ENCODE peak calls at places on chromosomes 6 and 20, in seven cellular contexts. F is H1, D is GM12878, S is HepG2, Q is SK-N-SH, E is K562, B is HCT116. U is an unnamed sample.

GRCh38 chr20:46060301-46060881 is 29.4 kb downstream of the NCOA5 start:
- DNase-seq in F (peak), D (peak), S (no peak), Q (no peak), E (no peak), B (no peak), U (no peak)

GRCh38 chr20:53138454-53139291 is 166.5 kb downstream of the TSHZ2 start:
- DNase-seq in F (no peak), D (peak), S (no peak), Q (no peak), E (no peak), B (no peak), U (no peak)

GRCh38 chr20:36315545-36316351 is 9.6 kb downstream of the DLGAP4 start:
- DNase-seq in F (peak), D (no peak), S (no peak), Q (peak), E (no peak), B (no peak), U (no peak)

GRCh38 chr6:41692080-41692675 is 43.2 kb downstream of the TFEB start:
- DNase-seq in F (no peak), D (no peak), S (no peak), Q (no peak), E (no peak), B (no peak), U (no peak)

GRCh38 chr6:123448306-123448884 is 188.4 kb downstream of the TRDN start:
- DNase-seq in F (no peak), D (no peak), S (no peak), Q (no peak), E (no peak), B (no peak), U (no peak)

GRCh38 chr6:75114795-75115194 is 91.1 kb downstream of the COL12A1 start:
- DNase-seq in F (no peak), D (no peak), S (no peak), Q (no peak), E (no peak), B (no peak), U (no peak)

GRCh38 chr6:46017726-46018125 is 2.1 kb upstream of the CLIC5 start:
- DNase-seq in F (no peak), D (no peak), S (no peak), Q (no peak), E (no peak), B (no peak), U (no peak)

GRCh38 chr6:7424967-7425807 is 35.6 kb downstream of the RIOK1 start:
- DNase-seq in F (peak), D (no peak), S (peak), Q (peak), E (no peak), B (peak), U (peak)

GRCh38 chr6:12203001-12203400 is 87.2 kb upstream of the EDN1 start:
- DNase-seq in F (no peak), D (no peak), S (peak), Q (no peak), E (no peak), B (no peak), U (no peak)

GRCh38 chr6:11722805-11723631 is 55.6 kb downstream of the ADTRP start:
- DNase-seq in F (no peak), D (no peak), S (no peak), Q (no peak), E (no peak), B (no peak), U (no peak)

GRCh38 chr20:1882026-1882425 is 13.2 kb upstream of the SIRPA start:
- DNase-seq in F (no peak), D (no peak), S (no peak), Q (no peak), E (no peak), B (no peak), U (no peak)

GRCh38 chr20:15889924-15890256 is 683.4 kb downstream of the KIF16B start:
- DNase-seq in F (no peak), D (no peak), S (no peak), Q (no peak), E (no peak), B (no peak), U (no peak)
- TF ChIP-seq JUND in F (no peak), D (no peak), S (no peak), Q (no peak), E (no peak), B (no peak), U (no peak)

GRCh38 chr6:28525496-28526039 is at the start of gene GPX5:
- DNase-seq in F (no peak), D (no peak), S (no peak), Q (no peak), E (no peak), B (no peak), U (no peak)

DNA sequence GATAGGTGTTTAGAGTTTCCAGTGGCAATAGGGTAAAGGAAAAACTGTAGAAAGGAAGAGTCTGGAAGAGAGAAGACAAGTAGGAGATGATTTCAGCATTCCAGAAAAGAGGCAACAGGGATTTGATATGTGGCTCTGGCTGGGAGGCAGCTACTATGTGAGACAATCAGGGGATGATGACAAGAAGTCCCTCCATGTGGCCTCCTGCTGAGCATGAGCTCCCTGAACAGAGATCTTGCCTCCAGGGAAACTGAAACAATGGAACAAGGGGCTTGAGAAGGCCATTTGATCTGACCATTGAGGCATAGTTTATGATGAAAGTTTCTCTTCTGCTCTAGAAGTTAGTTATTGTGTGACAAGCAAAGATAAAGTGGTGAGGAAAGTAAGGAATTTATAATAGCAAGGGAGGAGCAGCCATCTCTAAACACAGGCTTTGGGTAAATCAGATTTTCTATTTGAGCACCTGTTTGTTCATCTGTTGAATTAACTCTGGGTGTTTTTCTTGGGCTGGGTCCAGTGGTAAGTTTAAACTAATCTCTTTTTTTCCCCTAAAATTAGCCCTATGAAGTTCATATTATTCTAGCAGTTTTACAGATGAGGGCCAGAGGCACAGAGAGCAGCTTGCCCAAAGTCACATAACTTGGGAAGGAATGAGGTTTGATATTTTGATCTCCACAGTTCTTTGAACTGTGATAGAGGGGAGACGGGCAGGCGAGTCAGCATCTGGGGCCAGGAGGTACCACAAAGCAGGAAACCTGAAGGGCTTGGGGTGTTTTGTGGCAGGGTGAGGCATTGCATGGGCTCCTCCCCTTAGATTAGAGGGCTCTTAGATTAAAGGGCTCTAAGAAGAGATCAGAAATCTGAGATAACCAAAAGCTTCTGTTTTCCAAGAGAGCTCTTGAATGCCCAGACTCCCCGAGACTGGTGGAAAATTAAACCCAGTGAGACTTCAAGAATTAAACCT is 2.8 kb upstream of the GPX5 start:
- DNase-seq in F (no peak), D (no peak), S (no peak), Q (no peak), E (peak), B (no peak), U (no peak)
- TF ChIP-seq JUND in F (no peak), D (no peak), S (no peak), Q (no peak), E (no peak), B (no peak), U (no peak)

DNA sequence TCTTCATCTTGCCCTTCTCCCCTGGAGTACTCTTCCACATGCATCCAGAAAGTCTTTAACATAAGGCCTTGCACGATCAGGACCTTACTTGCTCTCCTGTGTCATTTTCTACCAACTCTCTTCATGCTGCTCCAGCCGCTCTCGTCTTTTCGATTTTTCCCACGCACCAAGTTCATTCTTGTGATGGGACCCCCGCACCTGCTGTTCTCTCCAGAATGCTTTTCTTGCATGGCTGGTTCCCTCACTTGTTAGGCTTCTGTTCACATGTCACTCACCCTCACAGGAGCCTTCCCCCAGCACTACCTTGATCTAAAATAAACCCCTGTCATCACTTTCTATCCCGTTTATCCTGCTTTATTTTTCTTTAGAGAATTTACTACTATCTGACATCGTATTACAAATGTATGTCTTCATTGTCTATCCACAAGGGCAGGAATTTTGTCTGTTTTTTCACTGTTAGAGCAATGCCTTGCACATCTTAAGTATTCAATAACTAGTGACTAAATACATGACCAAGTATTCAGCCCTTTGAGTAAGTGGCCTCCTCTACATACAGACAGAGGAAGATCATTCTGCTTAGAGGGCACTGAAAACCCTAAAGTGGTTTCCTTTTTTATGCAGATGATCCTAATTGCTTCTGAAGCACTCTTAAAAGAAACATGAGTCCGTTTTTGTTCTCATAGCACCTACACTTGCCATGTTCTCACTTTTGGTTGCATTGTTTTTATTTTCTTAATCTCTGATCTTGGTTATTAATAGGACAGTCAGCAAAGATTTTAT is 166.9 kb downstream of the SLC16A10 start:
- DNase-seq in F (no peak), D (no peak), S (no peak), Q (no peak), E (no peak), B (no peak), U (no peak)
- TF ChIP-seq JUND in F (peak), D (no peak), S (no peak), Q (no peak), E (no peak), B (no peak), U (no peak)

GRCh38 chr6:56802570-56802969 is 152.3 kb upstream of the BEND6 start:
- DNase-seq in F (no peak), D (no peak), S (peak), Q (no peak), E (no peak), B (no peak), U (peak)
- TF ChIP-seq JUND in F (no peak), D (no peak), S (no peak), Q (peak), E (no peak), B (no peak), U (no peak)

GRCh38 chr6:63764318-63764916 is 128.8 kb downstream of the PHF3 start:
- DNase-seq in F (no peak), D (peak), S (peak), Q (no peak), E (peak), B (peak), U (peak)
- TF ChIP-seq JUND in F (no peak), D (no peak), S (no peak), Q (no peak), E (no peak), B (no peak), U (no peak)

DNA sequence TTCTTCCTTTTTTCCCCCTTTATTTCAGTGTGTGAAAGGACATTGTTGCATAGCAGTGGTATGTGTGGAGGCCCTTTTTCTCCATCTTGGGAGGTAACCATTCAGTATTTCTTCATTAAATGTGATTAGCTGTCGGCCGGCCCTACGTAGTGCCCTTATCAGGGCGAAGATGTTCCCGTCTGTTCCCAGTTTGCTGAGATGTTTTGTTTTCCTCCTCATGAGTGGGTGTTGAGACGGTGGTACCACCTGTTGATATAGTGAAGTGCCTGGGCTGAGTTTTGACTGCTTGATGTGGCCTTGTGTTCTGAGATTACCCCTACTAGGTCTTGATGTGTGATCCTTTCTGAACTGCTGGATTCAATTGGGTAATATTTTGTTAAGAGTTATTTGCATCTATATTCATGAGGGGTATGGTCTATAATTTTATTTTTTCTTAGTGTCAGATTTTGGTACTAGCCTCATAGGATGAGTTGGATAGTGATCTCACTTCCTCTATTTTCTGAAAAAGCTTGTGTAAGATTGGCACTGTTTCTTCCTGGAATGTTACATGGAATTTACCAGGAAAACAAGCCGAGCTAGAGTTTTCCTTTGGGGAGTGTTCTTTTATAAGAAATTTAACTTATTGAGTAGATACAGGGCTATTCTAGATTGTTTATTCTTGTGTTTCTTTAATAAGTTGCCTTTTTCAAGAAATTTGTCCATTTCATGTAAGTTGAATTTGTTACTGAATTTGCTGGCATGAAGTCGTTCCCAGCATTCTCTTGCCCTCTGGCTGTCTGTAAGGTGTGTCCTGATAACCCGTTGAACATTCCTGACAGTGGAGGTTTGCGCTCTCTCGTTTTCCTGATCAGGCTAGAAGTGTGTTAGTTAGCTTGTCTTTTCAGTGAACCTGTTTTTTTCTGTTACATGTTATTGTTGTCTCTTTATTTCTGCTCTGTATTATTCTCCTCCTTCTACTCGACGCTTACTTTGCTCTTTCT is 4.3 kb downstream of the MTG2 start:
- DNase-seq in F (no peak), D (no peak), S (no peak), Q (no peak), E (no peak), B (no peak), U (no peak)
- TF ChIP-seq JUND in F (no peak), D (no peak), S (no peak), Q (no peak), E (no peak), B (no peak), U (no peak)

GRCh38 chr6:99013145-99013544 is 65.4 kb upstream of the FBXL4 start:
- DNase-seq in F (no peak), D (no peak), S (no peak), Q (no peak), E (no peak), B (no peak), U (no peak)
- TF ChIP-seq JUND in F (no peak), D (no peak), S (no peak), Q (peak), E (peak), B (no peak), U (no peak)

GRCh38 chr6:27890351-27891299 is 21.6 kb downstream of the OR2B2 start:
- DNase-seq in F (peak), D (peak), S (no peak), Q (peak), E (peak), B (peak), U (peak)
- TF ChIP-seq JUND in F (no peak), D (no peak), S (no peak), Q (peak), E (no peak), B (no peak), U (no peak)

GRCh38 chr20:50617022-50617421 is 74.3 kb downstream of the RIPOR3 start:
- DNase-seq in F (no peak), D (no peak), S (no peak), Q (no peak), E (no peak), B (no peak), U (no peak)

GRCh38 chr20:50610212-50610718 is 81.1 kb downstream of the RIPOR3 start:
- DNase-seq in F (no peak), D (no peak), S (peak), Q (no peak), E (no peak), B (no peak), U (no peak)

GRCh38 chr20:50611128-50611810 is 80.1 kb downstream of the RIPOR3 start:
- DNase-seq in F (no peak), D (no peak), S (no peak), Q (no peak), E (no peak), B (no peak), U (no peak)

GRCh38 chr20:50615407-50615806 is 75.9 kb downstream of the RIPOR3 start:
- DNase-seq in F (no peak), D (no peak), S (no peak), Q (no peak), E (no peak), B (no peak), U (no peak)

GRCh38 chr20:50613438-50614169 is 77.7 kb downstream of the RIPOR3 start:
- DNase-seq in F (no peak), D (no peak), S (no peak), Q (no peak), E (no peak), B (no peak), U (no peak)
- TF ChIP-seq JUND in F (no peak), D (no peak), S (no peak), Q (no peak), E (no peak), B (no peak), U (no peak)